ENCODE peak calls at places on chromosomes 5 and 9, in four cellular contexts. Y is AG04449; Z is fibroblast of the aortic adventitia; F is CD4-positive, alpha-beta T cell. R is an unnamed sample.

GRCh38 chr5:32249668-32250067 is 63.1 kb downstream of the MTMR12 start:
- DNase-seq in Y (no peak), Z (no peak), F (no peak), R (no peak)

GRCh38 chr5:69007726-69008368 is 86.0 kb upstream of the SLC30A5 start:
- DNase-seq in Y (no peak), Z (peak; percentile 34), F (peak; percentile 54), R (peak; percentile 65)

GRCh38 chr5:180640765-180641565 is 8.4 kb downstream of the FLT4 start:
- DNase-seq in Y (no peak), Z (no peak), F (no peak), R (no peak)

GRCh38 chr5:62582198-62582597 is 3.6 kb downstream of the LRRC70 start:
- DNase-seq in Y (no peak), Z (no peak), F (no peak), R (no peak)

GRCh38 chr5:134138416-134139376 is 24.2 kb downstream of the TCF7 start:
- DNase-seq in Y (no peak), Z (no peak), F (peak; percentile 25), R (no peak)

GRCh38 chr5:172903790-172904189 is 55.4 kb upstream of the RPL26L1 start:
- DNase-seq in Y (peak; percentile 89), Z (peak; percentile 93), F (no peak), R (no peak)

GRCh38 chr9:99000480-99001395 is 57.0 kb downstream of the COL15A1 start:
- DNase-seq in Y (no peak), Z (peak; percentile 87), F (peak; percentile 59), R (no peak)

GRCh38 chr9:114691046-114691955 is 9.3 kb upstream of the TEX48 start:
- DNase-seq in Y (peak; percentile 52), Z (peak; percentile 85), F (peak; percentile 45), R (no peak)

GRCh38 chr9:111178361-111179043 is 140.2 kb upstream of the LPAR1 start:
- DNase-seq in Y (peak; percentile 83), Z (peak; percentile 95), F (no peak), R (no peak)

GRCh38 chr9:107737987-107738743 is 248.6 kb upstream of the KLF4 start:
- DNase-seq in Y (no peak), Z (peak; percentile 98), F (no peak), R (no peak)

GRCh38 chr5:155343468-155343867 is 329.9 kb downstream of the KIF4B start:
- DNase-seq in Y (no peak), Z (no peak), F (no peak), R (no peak)

GRCh38 chr5:122942164-122942914 is 94.2 kb downstream of the PPIC start:
- DNase-seq in Y (no peak), Z (peak; percentile 81), F (no peak), R (no peak)

GRCh38 chr9:122228191-122228905 is 409 bp downstream of the LHX6 start:
- DNase-seq in Y (no peak), Z (no peak), F (no peak), R (peak; percentile 26)

GRCh38 chr9:128733256-128733655 is 9.3 kb upstream of the ZDHHC12 start:
- DNase-seq in Y (no peak), Z (peak; percentile 74), F (no peak), R (peak; percentile 63)

GRCh38 chr9:25602366-25603044 is 75.7 kb downstream of the TUSC1 start:
- DNase-seq in Y (no peak), Z (no peak), F (no peak), R (no peak)

GRCh38 chr9:93126151-93126781 is 7.8 kb downstream of the NINJ1 start:
- DNase-seq in Y (no peak), Z (no peak), F (no peak), R (no peak)

GRCh38 chr5:91030521-91031395 is 352.4 kb downstream of the ARRDC3 start:
- DNase-seq in Y (no peak), Z (no peak), F (no peak), R (no peak)

GRCh38 chr5:138716456-138716924 is 36.7 kb upstream of the CTNNA1 start:
- DNase-seq in Y (no peak), Z (peak; percentile 29), F (no peak), R (no peak)

GRCh38 chr5:174371600-174372094 is 326.1 kb downstream of the NSG2 start:
- DNase-seq in Y (no peak), Z (peak; percentile 35), F (no peak), R (no peak)

GRCh38 chr9:120729796-120730195 is 15.5 kb upstream of the MEGF9 start:
- DNase-seq in Y (no peak), Z (peak; percentile 19), F (no peak), R (no peak)

GRCh38 chr5:78546597-78546996 is 102.0 kb downstream of the LHFPL2 start:
- DNase-seq in Y (no peak), Z (no peak), F (no peak), R (no peak)

GRCh38 chr5:42858709-42859108 is 47.0 kb upstream of the SELENOP start:
- DNase-seq in Y (no peak), Z (peak; percentile 4), F (no peak), R (no peak)

GRCh38 chr5:176979669-176980068 is 26.9 kb downstream of the UIMC1 start:
- DNase-seq in Y (no peak), Z (no peak), F (no peak), R (no peak)

GRCh38 chr5:156396063-156396829 is 69.3 kb downstream of the SGCD start:
- DNase-seq in Y (no peak), Z (peak; percentile 29), F (no peak), R (no peak)

DNA sequence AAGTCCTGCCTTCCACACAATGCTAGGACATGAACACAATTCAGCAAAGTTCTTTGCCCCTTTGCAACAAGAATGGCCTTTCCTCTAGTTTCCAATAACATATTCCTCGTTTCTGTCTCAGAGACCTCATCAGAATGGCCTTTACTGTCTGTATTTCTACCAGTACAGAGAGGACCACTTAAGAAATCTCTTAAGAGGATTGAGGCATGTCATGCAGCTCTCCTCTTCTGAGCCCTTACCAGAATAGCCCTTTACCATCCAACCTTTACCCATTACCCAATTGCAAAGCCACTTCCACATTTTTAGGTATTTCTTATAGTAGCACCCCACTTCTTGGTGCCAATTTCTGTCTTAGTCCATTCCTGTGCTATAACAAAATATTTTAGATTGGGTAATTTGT is 20.3 kb downstream of the TNPO1 start:
- DNase-seq in Y (no peak), Z (no peak), F (no peak), R (no peak)
- TF ChIP-seq CTCF in Y (no peak), Z (no peak), F (no peak), R (no peak)

DNA sequence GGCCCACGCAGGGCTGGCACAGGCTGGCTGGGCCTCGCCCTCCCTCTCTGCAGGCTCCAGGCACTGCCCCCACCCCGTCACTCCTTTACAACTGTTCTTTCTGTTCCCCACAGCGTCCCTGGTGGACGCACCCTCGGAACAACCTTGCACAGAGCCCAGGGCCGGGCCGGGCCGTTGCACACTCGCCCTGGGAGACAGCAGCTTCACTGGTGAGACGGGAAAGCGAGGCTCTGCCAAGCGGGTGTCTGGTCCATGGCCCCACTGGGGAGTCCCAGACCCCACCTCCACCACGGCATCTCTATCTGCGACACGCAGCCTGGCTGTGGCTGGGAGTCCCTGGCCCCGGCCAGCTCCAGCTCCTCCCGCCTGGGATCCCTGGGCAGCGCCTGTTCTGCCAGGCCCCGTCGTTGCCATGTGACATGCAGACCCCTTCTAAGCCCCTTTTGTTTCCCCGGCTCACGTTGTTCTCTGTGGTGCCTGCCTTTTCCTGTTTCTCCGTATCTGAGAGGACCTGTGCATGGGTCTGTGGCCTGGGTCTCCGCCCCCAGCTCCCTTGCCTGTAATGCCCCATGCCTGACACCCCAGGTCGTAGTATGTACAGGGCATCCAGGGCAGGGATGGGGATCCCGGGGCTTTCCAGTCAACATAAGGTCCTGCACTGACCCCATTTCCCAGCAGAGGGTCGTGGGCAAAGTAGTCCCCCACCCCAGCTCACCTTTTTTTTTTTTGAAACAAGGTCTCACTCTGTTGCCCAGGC is 18.6 kb upstream of the QSOX2 start:
- DNase-seq in Y (no peak), Z (no peak), F (no peak), R (no peak)
- TF ChIP-seq CTCF in Y (no peak), Z (no peak), F (no peak), R (no peak)

GRCh38 chr5:74762599-74762998 is 4.3 kb downstream of the GFM2 start:
- DNase-seq in Y (peak; percentile 29), Z (peak; percentile 58), F (no peak), R (no peak)

GRCh38 chr5:74765201-74765600 is 1.7 kb downstream of the GFM2 start:
- DNase-seq in Y (no peak), Z (no peak), F (no peak), R (no peak)

GRCh38 chr5:74765929-74766328 is 988 bp downstream of the GFM2 start:
- DNase-seq in Y (no peak), Z (no peak), F (no peak), R (no peak)

GRCh38 chr5:74763504-74763903 is 3.4 kb downstream of the GFM2 start:
- DNase-seq in Y (no peak), Z (no peak), F (no peak), R (no peak)

DNA sequence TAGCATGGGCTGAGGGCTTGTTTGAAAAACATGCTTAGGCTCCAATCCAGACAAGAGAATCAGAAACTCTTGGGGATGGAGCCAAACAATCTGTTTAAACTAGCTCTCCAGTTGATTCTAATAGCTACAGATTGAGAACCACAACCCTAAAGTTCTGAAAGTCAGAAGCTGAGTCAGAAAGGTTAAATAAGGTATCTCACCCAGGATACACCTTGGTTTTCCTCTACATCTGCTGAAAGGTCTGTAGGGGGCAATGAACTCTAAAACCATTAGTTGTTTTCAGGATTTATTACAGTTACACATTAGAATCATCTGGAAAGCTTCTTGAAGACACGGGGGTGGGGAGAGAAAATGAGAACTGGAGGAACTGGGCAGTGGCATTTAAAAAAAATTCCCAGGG is 5.7 kb downstream of the GFM2 start:
- DNase-seq in Y (no peak), Z (no peak), F (no peak), R (no peak)
- TF ChIP-seq CTCF in Y (no peak), Z (no peak), F (no peak), R (no peak)

DNA sequence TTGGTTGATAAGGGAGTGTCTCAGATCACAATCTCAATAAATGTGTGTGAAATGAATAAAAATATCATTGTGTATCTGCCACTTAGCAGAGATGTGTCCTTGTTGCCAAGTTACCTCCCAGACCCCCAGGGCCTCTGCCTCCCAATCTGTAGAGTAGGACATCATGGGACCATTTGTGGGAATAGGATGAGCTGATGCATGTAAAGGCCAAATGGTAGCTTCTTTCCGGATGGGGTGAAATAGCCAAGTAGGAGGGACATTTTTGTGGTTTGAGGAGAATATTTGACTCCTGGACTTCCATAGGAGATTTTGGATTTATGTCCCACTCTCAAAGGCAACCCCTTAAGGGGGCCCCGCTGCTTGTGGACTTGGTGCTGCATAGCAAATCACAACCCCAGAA is 82.6 kb upstream of the HRH2 start:
- DNase-seq in Y (no peak), Z (no peak), F (no peak), R (no peak)
- TF ChIP-seq CTCF in Y (no peak), Z (no peak), F (no peak), R (no peak)

DNA sequence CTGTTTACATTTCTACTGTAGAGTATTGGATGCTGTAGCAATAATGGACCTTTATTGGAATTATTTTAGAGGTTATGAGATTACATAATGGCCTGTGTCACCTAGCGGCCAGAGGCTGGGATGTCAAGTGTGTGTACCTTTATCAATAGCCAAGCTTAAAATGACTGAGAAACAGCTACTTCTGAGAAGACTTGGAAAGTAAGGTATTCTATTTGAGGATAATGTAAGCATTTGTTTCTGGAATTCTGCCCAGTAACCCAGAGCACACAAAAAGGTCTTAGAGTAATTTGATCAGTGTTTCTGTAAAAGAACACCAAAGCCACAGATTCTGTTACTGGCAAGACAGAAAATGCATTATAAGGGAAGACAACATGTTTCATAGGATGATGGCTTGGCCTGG is 116.8 kb downstream of the MACIR start:
- DNase-seq in Y (peak; percentile 65), Z (peak; percentile 64), F (no peak), R (no peak)
- TF ChIP-seq CTCF in Y (no peak), Z (no peak), F (no peak), R (peak; percentile 29)

GRCh38 chr5:119926301-119926700 is 296.9 kb downstream of the FAM170A start:
- DNase-seq in Y (no peak), Z (no peak), F (no peak), R (no peak)
- TF ChIP-seq CTCF in Y (no peak), Z (no peak), F (no peak), R (no peak)